ENCODE peak calls at places on chromosome 17, in five cellular contexts. A is body of pancreas, H is A549, I is heart left ventricle, Z is breast epithelium. U is an unnamed sample. For H3K4me1, the result is how much of the 10 kb centered on the place peaks cover.

GRCh38 chr17:37847811-37848331 is 76.3 kb upstream of the TBC1D3K start:
- DNase-seq in A (no peak), H (no peak), I (no peak), Z (no peak), U (no peak)

GRCh38 chr17:82006468-82007227 is 16.0 kb downstream of the CENPX start:
- DNase-seq in A (no peak), H (no peak), I (no peak), Z (no peak), U (no peak)

GRCh38 chr17:50604470-50604869 is 30.2 kb upstream of the ABCC3 start:
- DNase-seq in A (peak), H (no peak), I (peak), Z (no peak), U (no peak)

GRCh38 chr17:17420035-17420434 is 56.8 kb upstream of the MED9 start:
- DNase-seq in A (no peak), H (no peak), I (peak), Z (no peak), U (no peak)

GRCh38 chr17:42667088-42667951 is 8.2 kb downstream of the TUBG2 start:
- DNase-seq in A (peak), H (peak), I (peak), Z (peak), U (no peak)

GRCh38 chr17:68296217-68297140 is 5.2 kb downstream of the ARSG start:
- DNase-seq in A (no peak), H (no peak), I (no peak), Z (peak), U (no peak)

GRCh38 chr17:33013596-33014375 is 22.1 kb downstream of the SPACA3 start:
- DNase-seq in A (no peak), H (no peak), I (no peak), Z (no peak), U (no peak)

GRCh38 chr17:77324227-77324626 is 183.5 kb downstream of the SEC14L1 start:
- DNase-seq in A (no peak), H (no peak), I (no peak), Z (peak), U (no peak)

GRCh38 chr17:18025596-18026407 is 13.2 kb downstream of the ATPAF2 start:
- DNase-seq in A (no peak), H (no peak), I (no peak), Z (no peak), U (no peak)

GRCh38 chr17:7213895-7214299 is 5.7 kb downstream of the DLG4 start:
- DNase-seq in A (peak), H (peak), I (peak), Z (no peak), U (no peak)

GRCh38 chr17:47072881-47073280 is 93.8 kb upstream of the RPRML start:
- DNase-seq in A (no peak), H (no peak), I (peak), Z (no peak), U (no peak)

GRCh38 chr17:53516643-53517042 is 306.1 kb upstream of the KIF2B start:
- DNase-seq in A (no peak), H (no peak), I (no peak), Z (no peak), U (no peak)

GRCh38 chr17:67217446-67217845 is 27.6 kb downstream of the HELZ start:
- DNase-seq in A (no peak), H (no peak), I (no peak), Z (no peak), U (no peak)

GRCh38 chr17:13230350-13230900 is 212.6 kb upstream of the ELAC2 start:
- DNase-seq in A (no peak), H (no peak), I (no peak), Z (peak), U (no peak)

GRCh38 chr17:74271902-74272563 is 2.0 kb upstream of the DNAI2 start:
- DNase-seq in A (no peak), H (no peak), I (peak), Z (no peak), U (no peak)

GRCh38 chr17:13140750-13141149 is 122.9 kb upstream of the ELAC2 start:
- DNase-seq in A (no peak), H (no peak), I (no peak), Z (no peak), U (no peak)

GRCh38 chr17:2189231-2189630 is 114.4 kb downstream of the SMG6 start:
- DNase-seq in A (no peak), H (no peak), I (peak), Z (no peak), U (no peak)
- H3K27ac ChIP-seq in A (no peak), H (no peak), I (peak), Z (peak), U (no peak)

GRCh38 chr17:851986-852385 is 69.8 kb downstream of the MRM3 start:
- DNase-seq in A (no peak), H (no peak), I (no peak), Z (no peak), U (no peak)
- H3K4me1 ChIP-seq in A (under half), H (under half), I (under half), Z (under half), U (under half)

DNA sequence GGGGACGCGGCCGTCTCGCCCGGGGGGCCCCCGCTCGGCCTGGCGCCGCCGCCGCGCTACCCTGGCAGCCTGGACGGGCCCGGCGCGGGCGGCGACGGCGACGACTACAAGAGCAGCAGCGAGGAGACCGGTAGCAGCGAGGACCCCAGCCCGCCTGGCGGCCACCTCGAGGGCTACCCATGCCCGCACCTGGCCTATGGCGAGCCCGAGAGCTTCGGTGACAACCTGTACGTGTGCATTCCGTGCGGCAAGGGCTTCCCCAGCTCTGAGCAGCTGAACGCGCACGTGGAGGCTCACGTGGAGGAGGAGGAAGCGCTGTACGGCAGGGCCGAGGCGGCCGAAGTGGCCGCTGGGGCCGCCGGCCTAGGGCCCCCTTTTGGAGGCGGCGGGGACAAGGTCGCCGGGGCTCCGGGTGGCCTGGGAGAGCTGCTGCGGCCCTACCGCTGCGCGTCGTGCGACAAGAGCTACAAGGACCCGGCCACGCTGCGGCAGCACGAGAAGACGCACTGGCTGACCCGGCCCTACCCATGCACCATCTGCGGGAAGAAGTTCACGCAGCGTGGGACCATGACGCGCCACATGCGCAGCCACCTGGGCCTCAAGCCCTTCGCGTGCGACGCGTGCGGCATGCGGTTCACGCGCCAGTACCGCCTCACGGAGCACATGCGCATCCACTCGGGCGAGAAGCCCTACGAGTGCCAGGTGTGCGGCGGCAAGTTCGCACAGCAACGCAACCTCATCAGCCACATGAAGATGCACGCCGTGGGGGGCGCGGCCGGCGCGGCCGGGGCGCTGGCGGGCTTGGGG is 3.0 kb downstream of the HIC1 start:
- DNase-seq in A (peak), H (no peak), I (peak), Z (no peak), U (no peak)
- TF ChIP-seq POLR2A in A (no peak), H (no peak), I (no peak), Z (no peak), U (no peak)

DNA sequence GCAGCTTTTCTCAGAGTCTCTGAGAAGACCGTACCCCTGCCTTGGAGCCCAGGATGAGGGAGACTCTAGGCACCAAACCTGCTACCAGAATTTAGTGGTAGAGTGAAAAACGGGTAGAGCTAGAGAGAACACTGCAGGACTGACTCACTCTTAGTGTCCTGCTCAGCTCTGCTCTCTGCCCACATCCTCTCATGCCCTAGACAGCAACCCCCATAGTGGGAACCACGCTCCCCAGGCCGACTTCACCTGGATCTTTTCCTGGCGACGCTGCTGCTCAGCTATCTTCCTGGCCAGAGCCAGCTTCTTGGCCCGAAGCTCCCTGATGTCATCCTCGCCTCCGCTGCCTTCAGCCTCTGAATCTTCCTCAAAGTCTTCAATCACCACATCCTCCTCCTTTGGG is 26.7 kb downstream of the HIC1 start:
- DNase-seq in A (no peak), H (no peak), I (no peak), Z (no peak), U (no peak)
- H3K27ac ChIP-seq in A (no peak), H (no peak), I (no peak), Z (peak), U (no peak)

DNA sequence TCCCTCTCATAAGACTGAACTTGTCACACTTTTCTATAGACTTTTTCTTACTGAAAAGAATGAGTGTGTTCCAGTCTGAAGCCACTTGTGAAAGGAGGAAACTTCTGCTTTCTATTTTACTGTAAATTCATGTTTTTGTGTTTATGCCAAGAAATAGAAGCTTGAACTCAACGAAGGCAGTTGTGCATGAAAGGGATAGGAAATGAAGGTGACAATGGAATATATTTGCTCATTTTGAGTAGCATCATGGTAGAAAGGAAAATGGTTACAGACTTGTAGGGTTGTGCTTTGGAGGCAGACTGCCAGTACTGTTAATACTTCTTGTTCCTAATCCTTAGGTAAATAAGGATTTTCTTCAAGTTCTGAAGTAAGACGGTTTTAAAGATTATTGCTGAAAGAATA is 8.1 kb downstream of the CLTC start:
- DNase-seq in A (no peak), H (no peak), I (no peak), Z (no peak), U (no peak)
- H3K4me1 ChIP-seq in A (half or more), H (half or more), I (under half), Z (under half), U (under half)

DNA sequence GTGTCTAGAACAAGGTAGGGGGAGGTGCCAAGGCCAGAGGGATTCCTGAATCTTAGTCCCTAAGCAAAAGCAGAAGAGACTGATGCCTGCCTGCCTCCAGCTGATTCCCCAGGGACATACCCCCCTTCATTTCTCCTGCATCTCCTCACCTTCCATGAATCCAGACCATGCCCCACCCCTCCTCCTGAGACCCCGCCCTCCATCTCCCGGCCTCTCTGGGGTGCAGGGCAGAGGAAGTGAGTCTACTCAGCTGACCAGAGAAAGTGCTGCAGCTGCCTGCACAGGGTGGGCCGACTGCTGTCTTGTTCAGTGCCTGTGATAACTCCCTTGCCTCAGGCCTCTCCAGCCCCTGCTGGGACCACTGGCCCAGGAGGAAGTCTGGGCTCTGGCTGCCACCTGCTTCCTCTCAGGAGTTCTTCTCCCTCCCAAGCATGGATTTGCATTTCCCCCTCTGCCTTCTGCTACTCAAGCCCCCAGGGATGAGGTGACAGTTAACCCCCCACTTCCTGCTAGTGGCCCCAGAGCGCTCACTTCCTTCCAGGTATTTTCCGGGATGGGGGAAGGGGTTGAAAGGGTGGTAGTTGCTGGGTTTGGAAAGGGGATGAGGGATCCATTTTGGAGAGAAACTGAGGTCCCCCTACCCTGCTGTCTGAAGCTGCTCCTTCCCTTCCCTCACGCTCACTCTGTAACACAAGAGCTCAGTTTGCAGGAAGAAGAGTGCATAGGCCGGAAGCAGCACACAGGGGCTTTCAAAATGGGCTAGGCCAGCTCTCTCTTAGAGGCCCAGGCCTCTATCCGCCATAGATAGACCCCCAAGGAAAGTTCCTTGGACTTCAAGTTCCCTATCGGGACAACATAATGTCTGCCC is 10.5 kb upstream of the TSPOAP1 start:
- DNase-seq in A (no peak), H (no peak), I (peak), Z (no peak), U (peak)
- TF ChIP-seq POLR2A in A (no peak), H (no peak), I (no peak), Z (no peak), U (peak)

GRCh38 chr17:55149485-55149884 is 115.3 kb upstream of the HLF start:
- DNase-seq in A (no peak), H (no peak), I (no peak), Z (no peak), U (no peak)
- H3K27ac ChIP-seq in A (peak), H (no peak), I (no peak), Z (no peak), U (no peak)